ENCODE peak calls at places on chromosomes 4 and X, in six cellular contexts. S is ovary, J is substantia nigra, Q is AG04450, G is left ventricle myocardium inferior, N is A673. M is an unnamed sample.

GRCh38 chrX:49291615-49292337 is 11.7 kb upstream of the GAGE10 start:
- DNase-seq in S (peak; percentile 50), J (no peak), Q (peak; percentile 10), G (peak; percentile 35), N (peak; percentile 69), M (no peak)

GRCh38 chr4:104394409-104394813 is 100.3 kb downstream of the CXXC4 start:
- DNase-seq in S (no peak), J (peak; percentile 17), Q (no peak), G (peak; percentile 11), N (peak; percentile 38), M (no peak)

GRCh38 chr4:185309770-185310169 is 86.0 kb downstream of the LRP2BP start:
- DNase-seq in S (no peak), J (no peak), Q (no peak), G (no peak), N (no peak), M (no peak)

GRCh38 chr4:31620476-31620875 is 900.3 kb downstream of the PCDH7 start:
- DNase-seq in S (no peak), J (no peak), Q (no peak), G (no peak), N (peak; percentile 34), M (no peak)

GRCh38 chrX:72169008-72169728 is 12.4 kb upstream of the PIN4 start:
- DNase-seq in S (no peak), J (no peak), Q (no peak), G (no peak), N (no peak), M (no peak)

GRCh38 chrX:97168646-97169045 is 284.9 kb downstream of the RPA4 start:
- DNase-seq in S (no peak), J (no peak), Q (no peak), G (no peak), N (no peak), M (no peak)

GRCh38 chr4:32488690-32489089 is 1768.5 kb downstream of the PCDH7 start:
- DNase-seq in S (no peak), J (no peak), Q (no peak), G (no peak), N (peak; percentile 18), M (no peak)

GRCh38 chrX:118508690-118509089 is 13.1 kb downstream of the DOCK11 start:
- DNase-seq in S (no peak), J (no peak), Q (no peak), G (no peak), N (no peak), M (no peak)

GRCh38 chr4:152265149-152265621 is 270.7 kb downstream of the FBXW7 start:
- DNase-seq in S (no peak), J (no peak), Q (peak; percentile 84), G (no peak), N (peak; percentile 84), M (no peak)

GRCh38 chrX:150212672-150213480 is 150.2 kb upstream of the MAMLD1 start:
- DNase-seq in S (no peak), J (no peak), Q (no peak), G (peak; percentile 48), N (no peak), M (no peak)

GRCh38 chr4:62970846-62971245 is 1438.4 kb downstream of the TECRL start:
- DNase-seq in S (no peak), J (no peak), Q (no peak), G (no peak), N (no peak), M (no peak)

DNA sequence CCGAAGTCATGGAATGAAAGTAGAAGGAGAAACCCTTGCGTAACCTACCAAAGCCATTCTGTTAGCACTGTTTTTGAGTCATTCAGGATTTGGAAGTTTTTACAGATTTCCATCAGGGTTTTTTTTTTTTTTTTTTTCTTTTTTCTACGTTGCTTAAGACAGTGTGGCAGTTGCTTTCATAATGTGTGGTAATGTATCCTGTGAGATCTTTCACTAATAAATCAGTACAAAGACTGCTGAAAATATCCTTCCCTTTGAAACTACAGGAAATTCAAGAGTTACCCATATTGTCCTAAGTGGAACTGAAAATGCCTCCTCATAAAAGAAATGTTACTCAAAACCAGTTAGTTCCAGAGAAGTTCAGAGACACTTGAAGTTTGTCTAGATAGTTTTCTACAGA is 137.8 kb downstream of the RAPGEF2 start:
- DNase-seq in S (no peak), J (no peak), Q (no peak), G (no peak), N (peak; percentile 46), M (no peak)
- H3K27ac ChIP-seq in S (no peak overlapping the region), J (no peak overlapping the region), Q (no peak overlapping the region), G (peak overlapping the region; percentile 64), N (peak overlapping the region; percentile 44), M (no peak overlapping the region)

GRCh38 chr4:108292229-108292628 is 123.5 kb upstream of the LEF1 start:
- DNase-seq in S (no peak), J (no peak), Q (no peak), G (no peak), N (no peak), M (no peak)

GRCh38 chr4:108291137-108291536 is 122.4 kb upstream of the LEF1 start:
- DNase-seq in S (no peak), J (no peak), Q (no peak), G (no peak), N (no peak), M (no peak)

DNA sequence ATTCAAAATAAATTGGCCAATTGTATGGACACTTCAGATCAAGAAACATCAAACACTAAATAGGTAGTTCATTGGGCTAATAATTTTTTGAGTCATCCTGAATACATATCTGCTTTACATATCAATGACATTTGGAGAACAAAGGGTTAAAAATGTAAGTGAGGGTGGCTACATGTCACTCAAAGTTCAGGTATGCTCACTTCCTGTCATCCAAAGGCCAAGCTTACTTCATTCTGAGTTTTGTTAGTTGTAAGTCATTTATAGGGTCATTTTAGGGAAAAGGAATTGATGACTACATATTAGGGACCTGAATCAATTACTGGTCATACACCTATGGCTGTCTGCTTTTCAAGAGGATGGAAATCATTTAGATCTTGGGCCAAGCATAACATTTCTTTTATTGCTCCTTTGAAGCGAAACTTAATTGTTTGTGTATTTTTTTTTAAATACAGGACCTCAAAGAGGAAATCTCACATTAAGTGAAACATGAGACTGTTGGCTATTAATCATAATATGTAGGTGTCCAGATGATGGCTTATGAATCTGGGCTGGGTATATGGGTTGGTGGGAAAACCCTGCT is 119.2 kb upstream of the LEF1 start:
- DNase-seq in S (no peak), J (no peak), Q (no peak), G (no peak), N (no peak), M (no peak)
- H3K27ac ChIP-seq in S (no peak overlapping the region), J (no peak overlapping the region), Q (no peak overlapping the region), G (no peak overlapping the region), N (no peak overlapping the region), M (no peak overlapping the region)

GRCh38 chr4:87058272-87059073 is 123.7 kb downstream of the AFF1 start:
- DNase-seq in S (no peak), J (no peak), Q (no peak), G (no peak), N (no peak), M (no peak)
- H3K27ac ChIP-seq in S (peak overlapping the region; percentile 54), J (peak overlapping the region; percentile 8), Q (no peak overlapping the region), G (peak overlapping the region; percentile 83), N (no peak overlapping the region), M (peak overlapping the region; percentile 49)

GRCh38 chr4:127000846-127001245 is 631.9 kb upstream of the INTU start:
- DNase-seq in S (no peak), J (no peak), Q (no peak), G (no peak), N (no peak), M (no peak)
- H3K27ac ChIP-seq in S (no peak overlapping the region), J (no peak overlapping the region), Q (no peak overlapping the region), G (no peak overlapping the region), N (peak overlapping the region; percentile 62), M (no peak overlapping the region)

GRCh38 chr4:186792994-186793393 is 69.3 kb upstream of the FAT1 start:
- DNase-seq in S (no peak), J (no peak), Q (peak; percentile 59), G (no peak), N (no peak), M (no peak)

GRCh38 chr4:186789671-186790070 is 66.0 kb upstream of the FAT1 start:
- DNase-seq in S (no peak), J (no peak), Q (peak; percentile 66), G (no peak), N (no peak), M (no peak)

GRCh38 chr4:186787536-186787935 is 63.9 kb upstream of the FAT1 start:
- DNase-seq in S (no peak), J (no peak), Q (no peak), G (no peak), N (no peak), M (no peak)

DNA sequence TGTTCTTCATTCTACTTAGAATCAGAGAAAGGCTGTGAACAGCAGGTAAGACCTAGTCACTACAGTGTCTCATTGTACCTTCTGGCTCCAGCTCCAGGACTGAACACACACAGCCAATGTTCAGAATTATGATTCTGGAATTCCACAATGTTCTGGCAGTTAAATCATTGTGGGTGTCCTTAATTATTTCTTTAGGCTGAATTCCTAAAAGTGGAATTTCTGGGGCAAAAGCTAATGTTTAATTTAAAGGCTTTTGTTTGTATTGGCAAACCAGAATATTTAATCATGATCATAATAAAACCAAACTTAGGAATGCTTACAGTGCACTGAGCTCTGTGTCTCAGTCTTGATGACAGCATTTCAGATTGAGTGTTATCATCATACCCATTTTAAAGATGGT is 67.0 kb upstream of the FAT1 start:
- DNase-seq in S (no peak), J (no peak), Q (no peak), G (no peak), N (no peak), M (no peak)
- H3K27ac ChIP-seq in S (no peak overlapping the region), J (no peak overlapping the region), Q (no peak overlapping the region), G (no peak overlapping the region), N (no peak overlapping the region), M (no peak overlapping the region)

GRCh38 chr4:84931274-84931673 is 35.2 kb downstream of the WDFY3 start:
- DNase-seq in S (no peak), J (no peak), Q (no peak), G (no peak), N (no peak), M (no peak)

GRCh38 chr4:84936123-84936522 is 30.4 kb downstream of the WDFY3 start:
- DNase-seq in S (no peak), J (no peak), Q (no peak), G (no peak), N (no peak), M (no peak)

GRCh38 chr4:84932462-84932861 is 34.0 kb downstream of the WDFY3 start:
- DNase-seq in S (no peak), J (no peak), Q (no peak), G (no peak), N (no peak), M (no peak)

GRCh38 chr4:84928089-84928488 is 38.4 kb downstream of the WDFY3 start:
- DNase-seq in S (no peak), J (no peak), Q (no peak), G (no peak), N (no peak), M (no peak)

DNA sequence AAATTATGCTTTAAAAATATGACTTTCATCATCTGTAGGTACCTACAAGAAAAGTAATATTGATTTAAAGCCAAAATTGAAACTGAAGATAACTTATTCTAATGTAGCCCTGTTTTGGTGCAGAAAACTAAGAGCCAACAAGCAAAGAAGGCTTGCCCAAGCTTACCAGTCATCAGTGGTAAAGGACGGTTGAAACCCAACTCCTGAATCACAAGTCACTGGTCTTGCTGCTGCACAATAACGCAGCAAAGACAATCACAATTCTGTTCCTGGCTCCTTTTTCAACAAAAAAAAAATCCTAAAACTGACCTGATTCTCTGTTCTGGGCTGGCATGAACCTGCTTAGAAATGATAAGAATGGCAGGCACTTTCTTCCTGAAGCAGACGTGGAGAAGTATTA is 34.5 kb downstream of the WDFY3 start:
- DNase-seq in S (no peak), J (no peak), Q (no peak), G (no peak), N (no peak), M (no peak)
- H3K27ac ChIP-seq in S (no peak overlapping the region), J (no peak overlapping the region), Q (no peak overlapping the region), G (no peak overlapping the region), N (no peak overlapping the region), M (no peak overlapping the region)

M was measured in breast epithelium.